ENCODE peak calls at places on chromosomes 6 and 20, in seven cellular contexts. X, Y, D, Z, Q, M and S are unnamed samples.

GRCh38 chr6:1885576-1886003 is 275.9 kb downstream of the FOXC1 start:
- DNase-seq in Q (no peak), M (no peak), D (no peak), Z (no peak), X (no peak), Y (no peak), S (no peak)

GRCh38 chr20:63288581-63289251 is 4.3 kb upstream of the COL20A1 start:
- DNase-seq in Q (no peak), X (no peak), M (no peak), Y (no peak), Z (no peak), D (no peak), S (no peak)

GRCh38 chr20:34017610-34018009 is 23.9 kb downstream of the RALY start:
- DNase-seq in Y (no peak), Z (peak), M (no peak), X (no peak), Q (no peak), D (no peak), S (no peak)

GRCh38 chr20:51880188-51880587 is 77.9 kb upstream of the SALL4 start:
- DNase-seq in X (no peak), Z (no peak), Q (no peak), D (no peak), Y (no peak), M (no peak), S (no peak)

GRCh38 chr6:3732345-3733141 is 19.0 kb downstream of the PXDC1 start:
- DNase-seq in D (peak), X (peak), Z (peak), Q (peak), M (peak), Y (peak), S (peak)

GRCh38 chr20:38357653-38358207 is 11.4 kb downstream of the LBP start:
- DNase-seq in M (no peak), Q (no peak), Z (no peak), D (no peak), X (no peak), Y (no peak), S (no peak)

GRCh38 chr6:10310826-10311225 is 104.0 kb downstream of the TFAP2A start:
- DNase-seq in X (no peak), D (no peak), Y (no peak), M (no peak), Q (no peak), Z (no peak), S (no peak)

GRCh38 chr6:42618686-42619085 is 54.9 kb downstream of the UBR2 start:
- DNase-seq in X (no peak), Z (peak), D (no peak), M (no peak), Q (no peak), Y (no peak), S (no peak)

GRCh38 chr20:56433880-56434255 is 21.8 kb downstream of the CASS4 start:
- DNase-seq in X (no peak), M (no peak), Z (peak), Q (no peak), D (no peak), Y (no peak), S (no peak)

GRCh38 chr20:60718743-60719142 is 533.3 kb upstream of the CDH4 start:
- DNase-seq in Z (no peak), M (no peak), Y (no peak), X (no peak), Q (no peak), D (no peak), S (peak)

GRCh38 chr6:111727798-111728197 is 122.1 kb upstream of the TRAF3IP2 start:
- DNase-seq in D (no peak), M (no peak), Q (no peak), Y (no peak), X (no peak), Z (peak), S (no peak)

GRCh38 chr20:1860446-1860845 is 34.8 kb upstream of the SIRPA start:
- DNase-seq in Z (peak), M (no peak), Y (no peak), X (no peak), D (no peak), Q (no peak), S (no peak)

GRCh38 chr6:92967352-92967751 is 452.0 kb downstream of the EPHA7 start:
- DNase-seq in X (no peak), Z (no peak), Y (no peak), D (no peak), M (no peak), Q (no peak), S (no peak)

GRCh38 chr6:4322846-4323309 is 187.5 kb upstream of the ECI2 start:
- DNase-seq in M (no peak), Y (no peak), X (no peak), D (no peak), Z (no peak), Q (no peak), S (no peak)

GRCh38 chr20:51480507-51481270 is 61.8 kb downstream of the NFATC2 start:
- DNase-seq in X (no peak), Z (no peak), M (no peak), D (no peak), Y (no peak), Q (peak), S (no peak)

GRCh38 chr20:41222299-41222698 is 85.0 kb downstream of the PLCG1 start:
- DNase-seq in M (no peak), Z (no peak), Y (no peak), D (no peak), X (no peak), Q (no peak), S (no peak)

GRCh38 chr6:148682990-148683389 is 63.8 kb upstream of the UST start:
- DNase-seq in Z (no peak), M (no peak), D (no peak), X (no peak), Q (no peak), Y (no peak), S (no peak)

GRCh38 chr6:134249759-134250602 is 67.9 kb downstream of the SGK1 start:
- DNase-seq in D (no peak), Q (no peak), X (peak), M (no peak), Z (peak), Y (no peak), S (no peak)

GRCh38 chr20:62936996-62937352 is 973 bp upstream of the GID8 start:
- DNase-seq in D (no peak), Y (no peak), M (no peak), Q (no peak), Z (peak), X (peak), S (no peak)

GRCh38 chr6:109816452-109817374 is 125.6 kb downstream of the FIG4 start:
- DNase-seq in Q (no peak), M (peak), Y (no peak), Z (no peak), D (no peak), X (no peak), S (peak)

DNA sequence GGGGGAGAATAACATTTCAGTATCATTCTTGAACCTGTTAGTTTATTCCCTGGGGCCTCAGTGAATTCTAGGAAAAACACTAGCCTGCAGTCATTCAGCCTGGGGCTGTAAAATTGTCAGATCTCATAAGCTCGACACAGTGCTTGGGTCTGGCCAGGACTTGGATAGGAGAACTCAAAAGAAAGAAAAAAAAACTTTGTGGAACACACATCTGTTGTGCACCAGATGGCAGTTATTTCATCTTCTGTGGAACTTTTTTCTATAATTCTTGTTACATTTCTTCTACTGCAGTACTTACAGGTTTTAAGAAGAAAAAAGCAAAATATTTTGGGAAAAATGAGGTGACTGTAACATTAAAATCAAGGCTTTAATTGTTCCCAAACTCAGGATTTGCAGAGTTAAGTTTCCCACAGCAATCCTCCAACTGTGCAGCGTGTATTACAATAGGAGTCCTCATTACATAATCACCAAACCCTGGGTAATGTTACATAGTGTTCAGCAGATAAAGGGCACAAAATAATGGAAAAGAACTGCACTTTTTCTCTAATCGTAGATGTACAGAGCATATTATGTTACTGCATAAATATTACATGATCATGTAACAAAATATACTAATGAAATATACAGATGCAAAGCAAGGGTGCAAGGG is 531.1 kb upstream of the CITED2 start:
- DNase-seq in D (no peak), Z (no peak), Y (no peak), X (no peak), M (no peak), Q (no peak), S (no peak)
- TF ChIP-seq CTCF in D (no peak), Z (no peak), Y (no peak), X (no peak), M (no peak), Q (no peak), S (no peak)

GRCh38 chr6:139251377-139252017 is 40.3 kb downstream of the TXLNB start:
- DNase-seq in Q (no peak), D (no peak), X (no peak), Z (no peak), Y (no peak), M (no peak), S (no peak)

GRCh38 chr6:139254196-139254595 is 37.6 kb downstream of the TXLNB start:
- DNase-seq in X (no peak), Q (no peak), M (no peak), Y (no peak), Z (no peak), D (no peak), S (no peak)

GRCh38 chr6:139253656-139254055 is 38.1 kb downstream of the TXLNB start:
- DNase-seq in Y (no peak), X (no peak), Z (peak), Q (no peak), M (no peak), D (no peak), S (no peak)

GRCh38 chr6:139250296-139251274 is 41.2 kb downstream of the TXLNB start:
- DNase-seq in M (peak), Y (peak), D (peak), X (peak), Z (peak), Q (peak), S (peak)

GRCh38 chr6:139252018-139252390 is 39.8 kb downstream of the TXLNB start:
- DNase-seq in Z (no peak), Q (no peak), M (peak), D (no peak), Y (no peak), X (no peak), S (no peak)
- TF ChIP-seq CTCF in Z (no peak), Q (no peak), M (no peak), D (no peak), Y (no peak), X (no peak), S (no peak)

DNA sequence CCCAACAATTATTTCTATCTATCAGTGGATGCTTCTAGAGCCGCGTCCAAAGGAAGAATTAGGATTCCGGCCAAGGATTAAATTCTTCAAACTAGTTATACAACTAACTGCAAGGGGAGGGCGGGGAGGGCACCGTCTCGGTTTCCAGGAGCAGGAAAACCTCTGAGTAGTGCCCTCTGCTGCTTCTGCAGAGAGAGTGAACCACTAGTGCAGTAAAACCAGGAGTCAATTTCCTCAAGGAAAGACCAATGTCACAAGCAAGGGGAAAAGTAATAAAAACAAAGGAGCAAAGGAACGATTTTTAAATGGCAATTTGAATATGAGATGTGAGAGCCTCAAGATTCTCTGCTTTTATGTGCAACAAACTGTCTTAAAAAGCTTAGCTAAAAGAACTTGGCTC is 16.5 kb upstream of the UBE2J1 start:
- DNase-seq in X (peak), Y (no peak), Q (no peak), M (peak), D (peak), Z (peak), S (no peak)
- TF ChIP-seq CTCF in X (peak), Y (no peak), Q (no peak), M (peak), D (peak), Z (peak), S (no peak)

GRCh38 chr6:71510856-71511255 is 222.2 kb downstream of the OGFRL1 start:
- DNase-seq in Q (no peak), Y (no peak), D (no peak), X (peak), M (no peak), Z (no peak), S (no peak)

GRCh38 chr6:71513036-71513435 is 224.4 kb downstream of the OGFRL1 start:
- DNase-seq in M (no peak), D (no peak), Z (no peak), X (no peak), Q (no peak), Y (no peak), S (no peak)

GRCh38 chr6:71509142-71509541 is 220.5 kb downstream of the OGFRL1 start:
- DNase-seq in Q (no peak), M (no peak), Y (no peak), D (no peak), Z (peak), X (peak), S (no peak)

GRCh38 chr6:71512256-71512655 is 223.6 kb downstream of the OGFRL1 start:
- DNase-seq in Q (no peak), Z (no peak), X (no peak), M (no peak), Y (no peak), D (no peak), S (no peak)

GRCh38 chr6:71510057-71510713 is 221.6 kb downstream of the OGFRL1 start:
- DNase-seq in M (peak), Q (peak), X (peak), Z (peak), Y (no peak), D (peak), S (no peak)
- TF ChIP-seq CTCF in M (peak), Q (peak), X (peak), Z (peak), Y (no peak), D (peak), S (no peak)

GRCh38 chr20:49843770-49844169 is 31.1 kb downstream of the SLC9A8 start:
- DNase-seq in Q (no peak), Y (no peak), X (no peak), Z (no peak), D (no peak), M (no peak), S (no peak)

GRCh38 chr20:49850463-49851233 is 38.0 kb downstream of the SLC9A8 start:
- DNase-seq in X (no peak), Y (no peak), D (no peak), Z (no peak), Q (no peak), M (no peak), S (no peak)

GRCh38 chr20:49851234-49851755 is 38.7 kb downstream of the SLC9A8 start:
- DNase-seq in X (no peak), M (no peak), Q (no peak), D (no peak), Z (no peak), Y (no peak), S (no peak)

GRCh38 chr20:49843139-49843538 is 30.5 kb downstream of the SLC9A8 start:
- DNase-seq in X (no peak), Z (no peak), Q (no peak), D (no peak), M (no peak), Y (no peak), S (no peak)

GRCh38 chr20:49846206-49846807 is 33.7 kb downstream of the SLC9A8 start:
- DNase-seq in D (peak), Z (peak), Q (peak), M (peak), Y (peak), X (peak), S (no peak)
- TF ChIP-seq CTCF in D (peak), Z (peak), Q (peak), M (peak), Y (peak), X (peak), S (peak)

DNA sequence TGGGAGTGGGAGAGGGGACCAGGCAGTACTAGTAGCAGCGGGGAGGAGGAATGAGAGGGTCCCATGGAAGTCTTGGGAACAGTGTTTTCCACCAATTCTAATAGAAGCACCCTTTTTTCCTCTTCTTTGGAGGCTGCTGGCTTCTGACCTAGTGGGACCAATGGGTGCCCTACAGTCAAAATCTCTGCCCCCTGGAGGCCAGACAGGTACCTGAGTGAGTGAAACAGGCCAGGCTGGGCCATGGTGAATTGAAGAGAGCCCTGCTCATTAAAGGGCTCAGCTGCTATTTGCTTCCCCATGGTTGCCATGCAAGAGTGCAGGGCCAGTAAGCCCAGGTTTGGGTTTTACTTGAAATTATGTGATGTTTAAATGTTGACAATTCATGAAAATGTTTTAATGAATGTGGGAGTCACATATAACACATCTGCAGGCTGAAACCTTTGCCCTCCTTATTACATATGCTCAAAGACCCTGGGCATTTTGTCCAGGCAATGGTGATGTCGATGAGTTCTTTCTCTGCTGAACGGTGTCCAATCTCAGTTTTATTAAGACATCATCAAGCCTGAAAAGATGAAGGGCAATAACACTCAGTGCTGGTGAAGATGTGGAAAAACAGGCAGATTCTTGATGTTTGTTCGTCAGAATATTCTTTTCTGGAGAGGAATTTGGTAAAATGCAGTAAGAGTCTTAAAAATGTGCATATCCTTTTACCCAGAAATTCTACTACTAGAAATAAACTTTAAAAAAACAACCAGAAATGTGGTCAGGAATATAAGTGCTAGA is 42.3 kb upstream of the OCSTAMP start:
- DNase-seq in Z (no peak), Y (no peak), D (no peak), Q (no peak), X (no peak), M (no peak), S (no peak)
- TF ChIP-seq CTCF in Z (no peak), Y (no peak), D (no peak), Q (peak), X (peak), M (no peak), S (no peak)

DNA sequence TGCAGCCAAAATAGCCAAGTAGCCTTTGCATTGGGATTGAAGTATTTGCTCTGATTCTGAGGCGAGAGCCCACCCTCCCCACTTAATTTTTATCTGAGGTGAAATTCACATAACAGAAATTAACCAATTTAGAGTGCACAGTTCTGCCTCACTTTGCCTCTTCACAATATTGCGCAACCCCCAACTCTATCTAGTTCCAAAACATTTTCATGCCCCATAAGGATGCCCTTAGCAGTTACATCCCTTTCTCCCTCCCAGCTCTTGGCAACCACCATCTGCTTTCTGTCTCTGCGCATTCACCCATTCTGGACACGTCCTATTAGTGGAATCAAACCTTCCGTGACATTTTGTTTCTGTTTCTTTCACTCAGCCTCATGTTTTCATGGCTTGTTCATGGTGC is 9.0 kb downstream of the MAS1L start:
- DNase-seq in Y (no peak), Q (no peak), D (no peak), X (no peak), M (no peak), Z (no peak), S (no peak)
- TF ChIP-seq CTCF in Y (no peak), Q (no peak), D (no peak), X (no peak), M (no peak), Z (no peak), S (no peak)

GRCh38 chr20:47527004-47527800 is 25.5 kb downstream of the NCOA3 start:
- DNase-seq in Q (no peak), D (no peak), Y (no peak), Z (no peak), X (no peak), M (no peak), S (no peak)

GRCh38 chr20:47515843-47516242 is 14.2 kb downstream of the NCOA3 start:
- DNase-seq in Q (no peak), M (no peak), X (no peak), Y (no peak), Z (no peak), D (no peak), S (no peak)

GRCh38 chr20:47524385-47524784 is 22.7 kb downstream of the NCOA3 start:
- DNase-seq in X (no peak), D (no peak), Z (no peak), Y (no peak), Q (no peak), M (no peak), S (no peak)

GRCh38 chr20:47521059-47521808 is 19.5 kb downstream of the NCOA3 start:
- DNase-seq in Y (no peak), Q (no peak), Z (no peak), D (no peak), M (no peak), X (no peak), S (no peak)
- TF ChIP-seq CTCF in Y (no peak), Q (no peak), Z (peak), D (no peak), M (no peak), X (no peak), S (no peak)